ENCODE peak calls at places on chromosomes 1 and 21, in five cellular contexts. C is AML-193, O is nucleus accumbens, L is transverse colon, W is HL-60. U is an unnamed sample.

GRCh38 chr1:165116732-165117131 is 239.8 kb downstream of the LMX1A start:
- DNase-seq in L (no peak), O (no peak), C (no peak), W (no peak), U (no peak)

GRCh38 chr21:32887026-32887425 is 115.5 kb upstream of the PAXBP1 start:
- DNase-seq in W (no peak), C (no peak), O (no peak), L (no peak), U (no peak)

GRCh38 chr1:174642393-174642792 is 194.6 kb downstream of the GPR52 start:
- DNase-seq in O (no peak), L (no peak), W (no peak), C (no peak), U (no peak)

GRCh38 chr21:44834951-44835646 is 17.2 kb upstream of the SUMO3 start:
- DNase-seq in W (no peak), L (peak), O (no peak), C (no peak), U (no peak)

GRCh38 chr1:226966683-226967082 is 26.6 kb downstream of the COQ8A start:
- DNase-seq in O (no peak), W (no peak), C (no peak), L (no peak), U (no peak)

GRCh38 chr1:94237291-94238226 is at the start of gene ARHGAP29:
- DNase-seq in L (peak), W (peak), O (no peak), C (no peak), U (peak)

GRCh38 chr1:231596337-231596791 is 30.2 kb upstream of the DISC1 start:
- DNase-seq in W (no peak), L (no peak), O (no peak), C (no peak), U (no peak)

GRCh38 chr1:215002471-215002870 is 80.1 kb upstream of the KCNK2 start:
- DNase-seq in W (no peak), C (no peak), L (no peak), O (no peak), U (no peak)

GRCh38 chr1:156308078-156308477 is 9.0 kb upstream of the VHLL start:
- DNase-seq in O (no peak), W (no peak), C (no peak), L (no peak), U (no peak)

GRCh38 chr1:47758341-47759237 is 238.6 kb downstream of the TRABD2B start:
- DNase-seq in W (no peak), C (no peak), L (no peak), O (no peak), U (no peak)

GRCh38 chr1:212072047-212072446 is 36.5 kb downstream of the DTL start:
- DNase-seq in C (no peak), O (no peak), L (no peak), W (no peak), U (no peak)

GRCh38 chr21:25024639-25025038 is 582.6 kb downstream of the MRPL39 start:
- DNase-seq in O (no peak), C (no peak), W (no peak), L (no peak), U (no peak)

GRCh38 chr1:18922319-18922726 is 20.0 kb upstream of the ALDH4A1 start:
- DNase-seq in L (peak), W (no peak), C (no peak), O (peak), U (no peak)

GRCh38 chr21:34967509-34968289 is 81.4 kb downstream of the RUNX1 start:
- DNase-seq in L (no peak), O (no peak), W (peak), C (no peak), U (no peak)

GRCh38 chr1:44113095-44113609 is 5.5 kb upstream of the KLF17 start:
- DNase-seq in W (no peak), C (no peak), L (no peak), O (no peak), U (no peak)

GRCh38 chr1:181440510-181440909 is 42.8 kb upstream of the CACNA1E start:
- DNase-seq in L (no peak), O (no peak), W (no peak), C (no peak), U (no peak)

GRCh38 chr1:171494086-171494485 is 8.8 kb downstream of the PRRC2C start:
- DNase-seq in W (no peak), L (no peak), C (no peak), O (no peak), U (no peak)